ENCODE peak calls at places on chromosomes 7 and 10, in nine cellular contexts. P is stimulated activated CD4-positive, alpha-beta T cell treated with anti-CD3 and anti-CD28 coated beads, Interleukin-1b, Interleukin-23, amount 100 ng/mL, for 24 hours; G is AG10803; D is CD8-positive, alpha-beta T cell; T is GOT3; V is stimulated activated CD8-positive, alpha-beta memory T cell treated with anti-CD3 and anti-CD28 coated beads, Interleukin-15, amount 100 ng/mL, for 24 hours; I is SW480; Q is PC-3; Z is A549. F is an unnamed sample.
A peak's percentile ranks its signal among the peaks of the same experiment; 100 is the strongest.

GRCh38 chr10:110074298-110074697 is 66.5 kb downstream of the ADD3 start:
- DNase-seq in D (no peak), Q (no peak), Z (no peak), P (no peak), G (peak; percentile 32), T (no peak), I (no peak), V (no peak), F (no peak)

GRCh38 chr7:70193514-70193913 is 595.2 kb downstream of the AUTS2 start:
- DNase-seq in T (no peak), P (no peak), G (peak; percentile 31), D (no peak), Z (no peak), V (no peak), Q (no peak), I (peak; percentile 39), F (no peak)

GRCh38 chr7:1512781-1513656 is 8.8 kb upstream of the INTS1 start:
- DNase-seq in P (no peak), I (peak; percentile 21), D (peak; percentile 51), Q (peak; percentile 92), T (no peak), V (no peak), G (peak; percentile 67), Z (peak; percentile 91), F (no peak)

GRCh38 chr10:48655426-48656240 is 29.0 kb upstream of the WDFY4 start:
- DNase-seq in G (peak; percentile 67), T (peak; percentile 79), D (no peak), I (peak; percentile 48), V (no peak), P (no peak), Z (peak; percentile 33), Q (peak; percentile 74), F (peak; percentile 16)

GRCh38 chr7:157789942-157790341 is 453.1 kb downstream of the DNAJB6 start:
- DNase-seq in D (no peak), G (no peak), Q (no peak), T (no peak), V (no peak), P (no peak), Z (no peak), I (no peak), F (no peak)

GRCh38 chr7:128065872-128066271 is 34.6 kb upstream of the LRRC4 start:
- DNase-seq in P (no peak), V (no peak), D (no peak), G (no peak), T (no peak), Z (no peak), Q (no peak), I (no peak), F (no peak)

GRCh38 chr7:151540146-151540545 is 20.5 kb upstream of the RHEB start:
- DNase-seq in I (no peak), Z (no peak), Q (no peak), D (no peak), V (no peak), T (no peak), G (no peak), P (no peak), F (no peak)

GRCh38 chr7:106770191-106770590 is 94.9 kb upstream of the PIK3CG start:
- DNase-seq in D (no peak), V (no peak), Q (peak; percentile 91), P (no peak), I (peak; percentile 33), Z (no peak), G (peak; percentile 84), T (no peak), F (peak; percentile 87)

GRCh38 chr10:4117604-4118003 is 332.6 kb upstream of the KLF6 start:
- DNase-seq in P (no peak), Z (no peak), T (no peak), D (no peak), Q (no peak), V (no peak), G (no peak), I (no peak), F (no peak)

F was measured in SW 1271.